ENCODE peak calls at places on chromosomes 12 and 14, in seven cellular contexts. X, O, Z, H, U, V and K are unnamed samples. For H3K27me3 and H3K9me3, the result is how much of the 10 kb centered on the place peaks cover.

GRCh38 chr12:55743967-55744931 is 1.3 kb downstream of the GDF11 start:
- DNase-seq in X (no peak), U (no peak), O (no peak), Z (no peak), V (no peak), H (peak), K (no peak)

GRCh38 chr12:97148941-97149559 is 242.0 kb downstream of the NEDD1 start:
- DNase-seq in O (peak), U (no peak), X (peak), V (peak), H (peak), Z (peak), K (peak)

GRCh38 chr12:100414756-100415155 is 57.9 kb downstream of the SLC17A8 start:
- DNase-seq in H (no peak), X (no peak), Z (no peak), O (no peak), U (no peak), V (no peak), K (no peak)

GRCh38 chr12:18752280-18752920 is 14.5 kb downstream of the CAPZA3 start:
- DNase-seq in H (peak), X (no peak), O (no peak), V (no peak), U (no peak), Z (no peak), K (no peak)

GRCh38 chr14:77707355-77707723 is 484 bp downstream of the ALKBH1 start:
- DNase-seq in U (peak), V (peak), O (peak), H (peak), Z (no peak), X (no peak), K (no peak)

GRCh38 chr12:79634957-79635471 is 55.8 kb downstream of the PAWR start:
- DNase-seq in U (peak), H (peak), Z (no peak), X (no peak), V (no peak), O (no peak), K (no peak)

GRCh38 chr14:61343991-61344405 is 22.6 kb downstream of the PRKCH start:
- DNase-seq in U (no peak), H (no peak), X (no peak), Z (no peak), V (peak), O (no peak), K (no peak)

GRCh38 chr14:99889268-99889667 is 96.1 kb downstream of the EML1 start:
- DNase-seq in X (no peak), H (no peak), V (no peak), U (peak), Z (no peak), O (no peak), K (no peak)

GRCh38 chr12:51592034-51592705 is 1.1 kb downstream of the SCN8A start:
- DNase-seq in Z (no peak), H (peak), V (no peak), X (no peak), O (no peak), U (peak), K (no peak)

GRCh38 chr12:124745468-124745890 is 118.2 kb downstream of the SCARB1 start:
- DNase-seq in V (no peak), X (no peak), Z (no peak), H (no peak), U (no peak), O (no peak), K (no peak)

GRCh38 chr12:127214196-127214595 is 1052.8 kb upstream of the TMEM132C start:
- DNase-seq in O (no peak), V (no peak), U (no peak), Z (no peak), H (peak), X (no peak), K (no peak)

GRCh38 chr14:90785474-90785873 is 30.8 kb downstream of the TTC7B start:
- DNase-seq in U (no peak), X (no peak), V (no peak), Z (peak), O (no peak), H (peak), K (no peak)

GRCh38 chr14:96592591-96593388 is 90.6 kb downstream of the PAPOLA start:
- DNase-seq in U (peak), V (peak), H (peak), O (peak), Z (peak), X (peak), K (peak)

GRCh38 chr14:104322531-104323466 is 184.4 kb downstream of the KIF26A start:
- DNase-seq in U (no peak), V (no peak), O (no peak), H (no peak), Z (no peak), X (no peak), K (no peak)

GRCh38 chr14:104262515-104263514 is 124.4 kb downstream of the KIF26A start:
- DNase-seq in H (no peak), O (peak), X (no peak), Z (peak), U (no peak), V (no peak), K (no peak)

GRCh38 chr14:71918955-71919354 is 13.3 kb upstream of the RGS6 start:
- DNase-seq in X (no peak), H (no peak), O (no peak), U (peak), V (no peak), Z (no peak), K (no peak)

GRCh38 chr14:92619671-92620437 is 106.3 kb downstream of the RIN3 start:
- DNase-seq in X (no peak), O (no peak), V (no peak), U (no peak), H (peak), Z (no peak), K (no peak)

GRCh38 chr14:95884377-95884776 is 7.7 kb downstream of the TUNAR start:
- DNase-seq in V (no peak), H (no peak), U (no peak), Z (no peak), O (no peak), X (no peak), K (no peak)

GRCh38 chr12:94304012-94304411 is 155.6 kb downstream of the PLXNC1 start:
- DNase-seq in V (no peak), U (no peak), O (no peak), X (no peak), H (no peak), Z (no peak), K (no peak)

GRCh38 chr12:14767617-14768016 is 35.7 kb downstream of the WBP11 start:
- DNase-seq in Z (no peak), U (no peak), X (no peak), O (no peak), V (no peak), H (no peak), K (no peak)

GRCh38 chr12:38141861-38142260 is 174.7 kb upstream of the ALG10B start:
- DNase-seq in Z (no peak), X (no peak), O (no peak), H (no peak), U (no peak), V (no peak), K (no peak)

GRCh38 chr14:69948311-69948710 is 69.1 kb downstream of the SMOC1 start:
- DNase-seq in Z (no peak), O (no peak), U (no peak), H (no peak), V (no peak), X (no peak), K (no peak)

GRCh38 chr12:591167-591570 is 72.1 kb downstream of the NINJ2 start:
- DNase-seq in V (no peak), Z (no peak), H (no peak), U (no peak), X (no peak), O (no peak), K (peak)

GRCh38 chr12:120181991-120182631 is 12.4 kb downstream of the GCN1 start:
- DNase-seq in V (no peak), X (no peak), H (peak), U (no peak), Z (no peak), O (peak), K (peak)

GRCh38 chr12:62738611-62739010 is 196.3 kb downstream of the PPM1H start:
- DNase-seq in U (no peak), X (no peak), Z (no peak), H (no peak), V (no peak), O (no peak), K (no peak)

GRCh38 chr14:73237786-73238261 is 518 bp downstream of the PAPLN start:
- DNase-seq in H (peak), O (no peak), U (no peak), Z (no peak), V (no peak), X (no peak), K (no peak)

GRCh38 chr14:73237219-73237785 is at the start of gene PAPLN:
- DNase-seq in O (no peak), U (no peak), Z (peak), V (no peak), H (peak), X (no peak), K (peak)

GRCh38 chr14:73239463-73240241 is 2.3 kb downstream of the PAPLN start:
- DNase-seq in X (no peak), O (no peak), U (no peak), H (peak), V (no peak), Z (no peak), K (peak)

GRCh38 chr14:73238941-73239340 is 1.6 kb downstream of the PAPLN start:
- DNase-seq in X (no peak), O (no peak), H (no peak), Z (no peak), U (no peak), V (no peak), K (no peak)

DNA sequence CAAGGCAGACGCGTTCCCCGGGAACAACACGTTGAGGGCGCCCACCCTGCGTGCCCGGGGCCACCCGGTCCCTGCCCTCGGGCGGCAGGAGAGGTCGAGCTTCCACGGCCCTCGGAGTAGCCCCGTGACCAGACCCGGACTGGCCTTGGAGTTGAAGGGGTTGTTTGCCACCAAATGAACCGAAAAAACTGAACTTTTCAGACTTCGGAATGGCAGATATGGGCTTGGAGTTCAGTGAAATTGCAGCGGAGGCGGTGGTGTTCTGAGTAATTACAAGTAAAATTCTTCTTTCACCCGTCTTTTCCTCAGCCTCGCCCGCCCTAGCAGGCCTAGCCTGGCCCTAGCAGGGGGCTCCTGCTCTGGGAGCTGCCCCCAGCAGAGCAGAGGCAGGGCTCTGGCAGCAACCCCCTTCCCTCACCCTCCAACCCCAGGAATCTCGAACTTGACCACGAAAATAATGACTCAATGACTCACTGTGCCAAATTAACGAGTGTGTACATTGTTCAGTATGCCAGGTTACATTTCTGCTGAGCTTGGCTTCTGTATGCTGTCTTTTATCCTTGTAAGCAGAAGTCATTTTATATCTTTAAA is 1.1 kb downstream of the PAPLN start:
- DNase-seq in H (peak), Z (no peak), V (no peak), O (no peak), X (no peak), U (no peak), K (no peak)
- H3K27me3 ChIP-seq in H (under half), Z (under half), V (under half), O (under half), X (under half), U (under half), K (under half)

GRCh38 chr14:28088125-28088524 is 678.5 kb upstream of the FOXG1 start:
- DNase-seq in O (peak), U (peak), Z (no peak), H (no peak), X (no peak), V (no peak), K (no peak)

GRCh38 chr14:28083456-28083855 is 683.1 kb upstream of the FOXG1 start:
- DNase-seq in U (no peak), O (no peak), Z (no peak), H (no peak), V (no peak), X (no peak), K (no peak)
- H3K9me3 ChIP-seq in U (under half), O (under half), Z (under half), H (under half), V (under half), X (under half), K (under half)

DNA sequence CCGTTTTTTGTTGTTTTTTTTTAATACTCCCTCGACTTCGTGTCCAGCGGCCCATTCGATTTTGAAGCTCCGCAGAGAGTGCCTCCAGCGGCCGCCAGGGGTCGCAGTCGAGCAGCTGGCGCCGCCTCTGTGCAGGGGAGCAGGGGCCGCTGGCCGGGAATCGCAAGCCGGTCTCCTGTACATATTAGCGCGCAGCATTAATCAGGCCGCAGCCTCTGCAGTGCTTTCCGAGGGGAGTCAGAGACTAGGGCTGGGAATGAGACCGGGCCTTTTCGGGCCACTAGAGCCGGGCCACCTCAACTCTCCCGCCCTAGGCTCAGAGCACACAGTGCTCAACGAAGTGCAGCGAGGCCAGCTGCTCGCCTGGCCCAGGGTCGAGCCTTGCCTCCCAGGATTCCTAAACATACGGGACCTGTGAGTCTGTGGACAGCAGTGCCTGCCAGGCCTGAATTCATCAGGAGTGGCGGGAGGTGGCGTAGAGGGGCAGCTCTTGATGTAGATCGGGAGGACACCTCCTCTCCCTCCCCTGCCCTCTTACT is 81.8 kb downstream of the EMP1 start:
- DNase-seq in U (peak), H (peak), O (peak), Z (peak), V (peak), X (peak), K (peak)
- H3K27me3 ChIP-seq in U (under half), H (under half), O (under half), Z (under half), V (under half), X (under half), K (under half)

GRCh38 chr12:7349418-7349817 is 45.5 kb downstream of the ACSM4 start:
- DNase-seq in X (no peak), U (no peak), O (no peak), Z (no peak), H (no peak), V (no peak), K (no peak)

GRCh38 chr12:7346571-7347225 is 42.8 kb downstream of the ACSM4 start:
- DNase-seq in U (no peak), X (no peak), Z (no peak), V (no peak), H (peak), O (no peak), K (no peak)

GRCh38 chr12:7339675-7340074 is 35.8 kb downstream of the ACSM4 start:
- DNase-seq in V (no peak), O (no peak), U (no peak), X (no peak), Z (no peak), H (no peak), K (no peak)

GRCh38 chr12:7344831-7345230 is 41.0 kb downstream of the ACSM4 start:
- DNase-seq in Z (no peak), X (no peak), O (no peak), H (no peak), V (no peak), U (no peak), K (no peak)

GRCh38 chr12:7345232-7345631 is 41.4 kb downstream of the ACSM4 start:
- DNase-seq in H (no peak), U (no peak), X (no peak), O (no peak), Z (no peak), V (no peak), K (no peak)
- H3K9me3 ChIP-seq in H (under half), U (under half), X (under half), O (under half), Z (under half), V (under half), K (under half)

GRCh38 chr14:66037361-66037760 is 448.8 kb upstream of the CCDC196 start:
- DNase-seq in H (no peak), Z (no peak), O (no peak), U (no peak), X (no peak), V (no peak), K (no peak)
- H3K27me3 ChIP-seq in H (under half), Z (under half), O (under half), U (under half), X (under half), V (under half), K (under half)